ENCODE peak calls at places on chromosomes 4 and X, in six cellular contexts. One of them, this sample, is unnamed.

GRCh38 chr4:55348436-55348835 is 2.4 kb downstream of the SRD5A3 start:
- DNase-seq in K562: no peak
- DNase-seq in HepG2: no peak
- DNase-seq in GM12891: no peak
- DNase-seq in GM12878: no peak
- DNase-seq in H1: no peak
- DNase-seq in this sample: no peak

GRCh38 chrX:39969099-39969825 is 128.5 kb downstream of the BCOR start:
- DNase-seq in K562: no peak
- DNase-seq in HepG2: no peak
- DNase-seq in GM12891: no peak
- DNase-seq in GM12878: no peak
- DNase-seq in H1: no peak
- DNase-seq in this sample: no peak

GRCh38 chr4:173934933-173935620 is 348.4 kb downstream of the FBXO8 start:
- DNase-seq in K562: no peak
- DNase-seq in HepG2: no peak
- DNase-seq in GM12891: no peak
- DNase-seq in GM12878: no peak
- DNase-seq in H1: no peak
- DNase-seq in this sample: no peak

GRCh38 chr4:177301127-177301639 is 8.5 kb upstream of the NEIL3 start:
- DNase-seq in K562: no peak
- DNase-seq in HepG2: no peak
- DNase-seq in GM12891: no peak
- DNase-seq in GM12878: no peak
- DNase-seq in H1: no peak
- DNase-seq in this sample: no peak

GRCh38 chr4:52263612-52264011 is 212.5 kb downstream of the SPATA18 start:
- DNase-seq in K562: no peak
- DNase-seq in HepG2: no peak
- DNase-seq in GM12891: no peak
- DNase-seq in GM12878: no peak
- DNase-seq in H1: no peak
- DNase-seq in this sample: no peak

GRCh38 chrX:57364145-57364544 is 77.6 kb downstream of the FAAH2 start:
- DNase-seq in K562: no peak
- DNase-seq in HepG2: no peak
- DNase-seq in GM12891: no peak
- DNase-seq in GM12878: no peak
- DNase-seq in H1: no peak
- DNase-seq in this sample: no peak

GRCh38 chr4:67040315-67040714 is 505.0 kb downstream of the CENPC start:
- DNase-seq in K562: no peak
- DNase-seq in HepG2: no peak
- DNase-seq in GM12891: no peak
- DNase-seq in GM12878: no peak
- DNase-seq in H1: no peak
- DNase-seq in this sample: no peak

GRCh38 chr4:48223633-48224295 is 45.9 kb downstream of the TEC start:
- DNase-seq in K562: no peak
- DNase-seq in HepG2: no peak
- DNase-seq in GM12891: no peak
- DNase-seq in GM12878: no peak
- DNase-seq in H1: no peak
- DNase-seq in this sample: no peak

GRCh38 chrX:42678133-42678532 is 99.8 kb downstream of the PPP1R2C start:
- DNase-seq in K562: no peak
- DNase-seq in HepG2: no peak
- DNase-seq in GM12891: no peak
- DNase-seq in GM12878: no peak
- DNase-seq in H1: no peak
- DNase-seq in this sample: no peak

GRCh38 chr4:109671350-109671749 is 31.9 kb downstream of the CASP6 start:
- DNase-seq in K562: no peak
- DNase-seq in HepG2: no peak
- DNase-seq in GM12891: no peak
- DNase-seq in GM12878: no peak
- DNase-seq in H1: no peak
- DNase-seq in this sample: no peak

GRCh38 chrX:100994352-100995281 is 25.1 kb downstream of the ARL13A start:
- DNase-seq in K562: peak
- DNase-seq in HepG2: peak
- DNase-seq in GM12891: peak
- DNase-seq in GM12878: peak
- DNase-seq in H1: no peak
- DNase-seq in this sample: no peak

GRCh38 chr4:2932951-2933565 is 30.1 kb downstream of the NOP14 start:
- DNase-seq in K562: no peak
- DNase-seq in HepG2: no peak
- DNase-seq in GM12891: no peak
- DNase-seq in GM12878: no peak
- DNase-seq in H1: no peak
- DNase-seq in this sample: no peak

GRCh38 chr4:77742054-77742453 is 77.1 kb downstream of the CNOT6L start:
- DNase-seq in K562: no peak
- DNase-seq in HepG2: no peak
- DNase-seq in GM12891: no peak
- DNase-seq in GM12878: no peak
- DNase-seq in H1: no peak
- DNase-seq in this sample: no peak

GRCh38 chr4:5423670-5424069 is 284.7 kb downstream of the EVC2 start:
- DNase-seq in K562: no peak
- DNase-seq in HepG2: no peak
- DNase-seq in GM12891: no peak
- DNase-seq in GM12878: no peak
- DNase-seq in H1: no peak
- DNase-seq in this sample: no peak

GRCh38 chrX:134764202-134764785 is 106.0 kb upstream of the PLAC1 start:
- DNase-seq in K562: peak
- DNase-seq in HepG2: peak
- DNase-seq in GM12891: no peak
- DNase-seq in GM12878: no peak
- DNase-seq in H1: no peak
- DNase-seq in this sample: no peak

GRCh38 chr4:127001898-127002297 is 630.9 kb upstream of the INTU start:
- DNase-seq in K562: no peak
- DNase-seq in HepG2: no peak
- DNase-seq in GM12891: no peak
- DNase-seq in GM12878: no peak
- DNase-seq in H1: no peak
- DNase-seq in this sample: no peak

GRCh38 chrX:69795702-69796101 is 179.8 kb downstream of the EDA start:
- DNase-seq in K562: no peak
- DNase-seq in HepG2: no peak
- DNase-seq in GM12891: no peak
- DNase-seq in GM12878: no peak
- DNase-seq in H1: no peak
- DNase-seq in this sample: no peak

GRCh38 chr4:40283968-40284367 is 51.2 kb upstream of the CHRNA9 start:
- DNase-seq in K562: no peak
- DNase-seq in HepG2: no peak
- DNase-seq in GM12891: no peak
- DNase-seq in GM12878: no peak
- DNase-seq in H1: no peak
- DNase-seq in this sample: no peak
- TF ChIP-seq POLR2AphosphoS5 in K562: no peak
- TF ChIP-seq POLR2AphosphoS5 in HepG2: no peak
- TF ChIP-seq POLR2AphosphoS5 in GM12891: no peak
- TF ChIP-seq POLR2AphosphoS5 in GM12878: no peak
- TF ChIP-seq POLR2AphosphoS5 in H1: no peak
- TF ChIP-seq POLR2AphosphoS5 in this sample: no peak

GRCh38 chr4:38867478-38868054 is at the start of gene FAM114A1:
- DNase-seq in K562: peak
- DNase-seq in HepG2: peak
- DNase-seq in GM12891: peak
- DNase-seq in GM12878: no peak
- DNase-seq in H1: no peak
- DNase-seq in this sample: peak

GRCh38 chr4:38868055-38868965 is 704 bp downstream of the FAM114A1 start:
- DNase-seq in K562: peak
- DNase-seq in HepG2: no peak
- DNase-seq in GM12891: no peak
- DNase-seq in GM12878: no peak
- DNase-seq in H1: no peak
- DNase-seq in this sample: no peak

GRCh38 chr4:38866973-38867477 is 581 bp upstream of the FAM114A1 start:
- DNase-seq in K562: no peak
- DNase-seq in HepG2: no peak
- DNase-seq in GM12891: no peak
- DNase-seq in GM12878: no peak
- DNase-seq in H1: no peak
- DNase-seq in this sample: no peak

GRCh38 chr4:38861791-38862190 is 5.2 kb upstream of the TLR6 start:
- DNase-seq in K562: no peak
- DNase-seq in HepG2: no peak
- DNase-seq in GM12891: no peak
- DNase-seq in GM12878: no peak
- DNase-seq in H1: no peak
- DNase-seq in this sample: no peak

DNA sequence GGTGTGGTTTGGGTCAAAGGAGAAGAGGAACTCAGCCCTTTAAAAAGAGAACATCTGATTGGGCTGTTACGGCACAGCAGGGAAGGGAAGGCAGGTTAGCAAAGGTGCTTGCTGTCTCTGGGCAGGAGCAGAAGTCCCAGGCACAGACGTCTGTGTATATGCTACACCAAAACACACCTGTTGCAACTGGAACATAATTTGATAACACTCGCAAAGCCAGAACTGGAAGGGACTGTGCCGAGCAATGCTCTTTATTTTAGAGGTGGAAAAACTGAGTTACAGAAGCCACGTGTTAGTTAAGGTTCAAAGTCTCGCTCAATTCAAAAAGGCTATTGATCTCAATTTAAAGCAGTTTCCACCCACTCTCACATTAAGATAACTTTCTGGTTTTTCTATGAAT is 2.2 kb upstream of the FAM114A1 start:
- DNase-seq in K562: no peak
- DNase-seq in HepG2: peak
- DNase-seq in GM12891: no peak
- DNase-seq in GM12878: no peak
- DNase-seq in H1: no peak
- DNase-seq in this sample: no peak
- TF ChIP-seq TAF1 in K562: no peak
- TF ChIP-seq TAF1 in HepG2: no peak
- TF ChIP-seq TAF1 in GM12891: no peak
- TF ChIP-seq TAF1 in GM12878: no peak
- TF ChIP-seq TAF1 in H1: no peak
- TF ChIP-seq TAF1 in this sample: no peak

GRCh38 chr4:139665079-139665689 is 435 bp upstream of the MGST2 start:
- DNase-seq in K562: no peak
- DNase-seq in HepG2: no peak
- DNase-seq in GM12891: no peak
- DNase-seq in GM12878: no peak
- DNase-seq in H1: no peak
- DNase-seq in this sample: no peak

GRCh38 chr4:139668036-139668435 is 2.4 kb downstream of the MGST2 start:
- DNase-seq in K562: no peak
- DNase-seq in HepG2: no peak
- DNase-seq in GM12891: no peak
- DNase-seq in GM12878: no peak
- DNase-seq in H1: no peak
- DNase-seq in this sample: no peak

GRCh38 chr4:139664442-139664841 is 1.2 kb upstream of the MGST2 start:
- DNase-seq in K562: no peak
- DNase-seq in HepG2: no peak
- DNase-seq in GM12891: no peak
- DNase-seq in GM12878: no peak
- DNase-seq in H1: no peak
- DNase-seq in this sample: no peak

GRCh38 chr4:139666735-139667266 is 1.2 kb downstream of the MGST2 start:
- DNase-seq in K562: peak
- DNase-seq in HepG2: peak
- DNase-seq in GM12891: no peak
- DNase-seq in GM12878: no peak
- DNase-seq in H1: no peak
- DNase-seq in this sample: no peak

DNA sequence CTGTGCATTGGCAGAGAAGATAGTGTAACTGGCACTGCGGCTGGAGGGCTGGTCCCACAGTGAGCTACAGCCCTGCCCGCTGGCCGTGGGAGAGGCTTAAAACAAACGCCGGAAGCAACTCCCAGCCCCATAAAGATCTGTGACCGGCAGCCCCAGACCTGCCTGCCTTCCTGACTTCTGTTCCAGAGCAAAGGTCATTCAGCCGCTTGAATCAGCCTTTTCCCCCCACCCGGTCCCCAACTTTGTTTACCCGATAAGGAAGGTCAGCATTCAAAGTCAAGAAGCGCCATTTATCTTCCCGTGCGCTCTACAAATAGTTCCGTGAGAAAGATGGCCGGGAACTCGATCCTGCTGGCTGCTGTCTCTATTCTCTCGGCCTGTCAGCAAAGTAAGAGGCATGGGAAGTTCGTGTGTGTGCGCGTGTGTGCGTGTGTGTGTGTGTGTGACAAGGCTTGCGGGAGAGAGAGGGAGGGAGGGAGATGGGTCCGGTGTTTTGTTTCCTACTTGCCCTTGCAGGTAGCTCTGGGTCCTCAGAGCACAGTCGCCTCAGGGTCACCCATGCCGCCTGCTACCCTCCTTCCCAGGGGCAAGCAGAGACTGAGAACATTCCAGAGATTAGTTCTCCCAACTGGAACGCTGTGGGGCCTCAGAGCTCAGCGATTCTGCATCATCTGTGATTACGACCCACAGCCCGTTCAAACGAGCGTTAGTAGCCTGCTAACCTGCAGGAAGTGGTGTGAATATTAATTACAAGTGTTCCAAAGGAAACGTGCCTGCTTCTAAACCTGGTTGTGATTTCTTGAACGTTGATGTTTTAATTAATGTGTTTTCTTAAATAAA is at the start of gene MGST2:
- DNase-seq in K562: peak
- DNase-seq in HepG2: peak
- DNase-seq in GM12891: peak
- DNase-seq in GM12878: no peak
- DNase-seq in H1: no peak
- DNase-seq in this sample: peak
- TF ChIP-seq POLR2A in K562: peak
- TF ChIP-seq POLR2A in HepG2: peak
- TF ChIP-seq POLR2A in GM12891: peak
- TF ChIP-seq POLR2A in GM12878: peak
- TF ChIP-seq POLR2A in H1: peak
- TF ChIP-seq POLR2A in this sample: no peak

GRCh38 chr4:61200195-61200990 is at the start of gene ADGRL3:
- DNase-seq in K562: no peak
- DNase-seq in HepG2: no peak
- DNase-seq in GM12891: peak
- DNase-seq in GM12878: no peak
- DNase-seq in H1: peak
- DNase-seq in this sample: peak

GRCh38 chr4:61201562-61202099 is 1.5 kb downstream of the ADGRL3 start:
- DNase-seq in K562: no peak
- DNase-seq in HepG2: no peak
- DNase-seq in GM12891: peak
- DNase-seq in GM12878: no peak
- DNase-seq in H1: no peak
- DNase-seq in this sample: peak

GRCh38 chr4:61202638-61203495 is 2.7 kb downstream of the ADGRL3 start:
- DNase-seq in K562: no peak
- DNase-seq in HepG2: no peak
- DNase-seq in GM12891: peak
- DNase-seq in GM12878: no peak
- DNase-seq in H1: no peak
- DNase-seq in this sample: peak

GRCh38 chr4:61200991-61201526 is 933 bp downstream of the ADGRL3 start:
- DNase-seq in K562: no peak
- DNase-seq in HepG2: no peak
- DNase-seq in GM12891: peak
- DNase-seq in GM12878: no peak
- DNase-seq in H1: no peak
- DNase-seq in this sample: no peak

GRCh38 chr4:61202100-61202637 is 2.0 kb downstream of the ADGRL3 start:
- DNase-seq in K562: no peak
- DNase-seq in HepG2: no peak
- DNase-seq in GM12891: peak
- DNase-seq in GM12878: no peak
- DNase-seq in H1: no peak
- DNase-seq in this sample: peak
- TF ChIP-seq POLR2AphosphoS5 in K562: no peak
- TF ChIP-seq POLR2AphosphoS5 in HepG2: no peak
- TF ChIP-seq POLR2AphosphoS5 in GM12891: no peak
- TF ChIP-seq POLR2AphosphoS5 in GM12878: no peak
- TF ChIP-seq POLR2AphosphoS5 in H1: no peak
- TF ChIP-seq POLR2AphosphoS5 in this sample: no peak

This sample was measured in GM12892.